ENCODE peak calls at places on chromosomes 12 and 14, in ten cellular contexts. I is upper lobe of left lung, K is transverse colon, O is stomach, P is GM12878, S is A549, X is K562, Y is tibial nerve, G is ovary, D is sigmoid colon. H is an unnamed sample.

GRCh38 chr14:21514341-21514740 is 3.2 kb upstream of the METTL3 start:
- DNase-seq in P (no peak), I (no peak), O (no peak), S (no peak), G (no peak), X (no peak), Y (no peak), D (no peak), K (no peak), H (no peak)

GRCh38 chr12:62717636-62718035 is 217.3 kb downstream of the PPM1H start:
- DNase-seq in O (no peak), X (no peak), P (no peak), G (no peak), K (no peak), I (no peak), D (no peak), S (no peak), Y (no peak), H (no peak)

GRCh38 chr14:54700717-54701116 is 133.8 kb downstream of the SAMD4A start:
- DNase-seq in X (no peak), G (no peak), Y (no peak), I (no peak), K (no peak), D (no peak), S (no peak), O (no peak), P (no peak), H (no peak)

GRCh38 chr12:29714966-29715365 is 68.8 kb downstream of the TMTC1 start:
- DNase-seq in P (no peak), O (no peak), S (no peak), I (no peak), K (no peak), G (no peak), Y (no peak), X (no peak), D (no peak), H (no peak)

GRCh38 chr14:55556929-55557623 is 22.9 kb upstream of the KTN1 start:
- DNase-seq in S (peak; percentile 64), P (no peak), I (peak; percentile 77), K (peak; percentile 67), D (peak; percentile 85), G (peak; percentile 55), X (no peak), Y (no peak), O (peak; percentile 89), H (no peak)

GRCh38 chr14:49986344-49987014 is 93.6 kb downstream of the ARF6 start:
- DNase-seq in G (no peak), S (no peak), X (no peak), Y (no peak), D (no peak), I (no peak), P (no peak), O (no peak), K (no peak), H (no peak)

GRCh38 chr12:64746663-64747062 is 12.5 kb downstream of the GNS start:
- DNase-seq in G (no peak), O (no peak), S (no peak), P (no peak), D (no peak), X (no peak), I (no peak), K (no peak), Y (no peak), H (no peak)

GRCh38 chr12:93440043-93440835 is 1.5 kb downstream of the UBE2N start:
- DNase-seq in X (no peak), P (no peak), D (no peak), I (no peak), Y (no peak), K (no peak), O (no peak), G (no peak), S (peak; percentile 10), H (no peak)

GRCh38 chr12:127383281-127383680 is 883.7 kb upstream of the TMEM132C start:
- DNase-seq in X (no peak), Y (no peak), I (no peak), K (no peak), G (no peak), D (no peak), S (peak; percentile 7), O (no peak), P (no peak), H (no peak)

GRCh38 chr12:132774646-132775275 is 13.1 kb upstream of the ANKLE2 start:
- DNase-seq in X (no peak), K (no peak), S (no peak), G (peak; percentile 51), O (no peak), D (no peak), Y (no peak), I (no peak), P (no peak), H (no peak)

GRCh38 chr14:74437654-74438053 is 11.6 kb upstream of the SYNDIG1L start:
- DNase-seq in D (no peak), X (peak; percentile 6), S (no peak), I (no peak), G (no peak), P (no peak), Y (no peak), O (no peak), K (no peak), H (no peak)

GRCh38 chr12:104651812-104652211 is 195.1 kb downstream of the CHST11 start:
- DNase-seq in S (no peak), I (no peak), X (no peak), D (no peak), P (no peak), K (no peak), O (no peak), G (no peak), Y (no peak), H (no peak)

DNA sequence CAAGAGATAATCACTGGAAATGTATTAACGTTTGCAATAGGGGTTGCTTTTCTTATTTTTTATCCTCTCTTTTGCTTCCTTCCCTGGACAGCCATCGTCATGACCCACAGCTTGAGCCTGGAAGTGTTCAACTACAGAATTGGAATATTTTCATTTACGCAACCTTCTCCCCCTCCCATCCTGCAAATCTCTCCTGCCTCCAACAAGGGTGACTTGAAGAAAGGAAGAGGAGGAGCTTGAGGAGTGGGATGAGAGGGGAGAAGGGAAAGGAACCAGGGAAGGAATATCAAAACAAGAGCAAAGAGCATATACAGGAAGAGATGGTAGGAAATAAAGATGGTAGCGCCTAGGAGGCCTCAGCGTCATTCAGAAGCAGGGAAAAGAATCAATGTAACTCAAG is 1.6 kb upstream of the MANSC4 start:
- DNase-seq in S (no peak), G (no peak), X (no peak), I (no peak), K (no peak), O (no peak), P (no peak), Y (no peak), D (no peak), H (no peak)
- H3K4me3 ChIP-seq in S (peak overlapping the region; percentile 66), G (no peak overlapping the region), X (no peak overlapping the region), I (no peak overlapping the region), K (peak overlapping the region; percentile 81), O (peak overlapping the region; percentile 77), P (peak overlapping the region; percentile 96), Y (no peak overlapping the region), D (peak overlapping the region; percentile 69), H (peak overlapping the region; percentile 88)

GRCh38 chr12:101759396-101760047 is 20.3 kb upstream of the SYCP3 start:
- DNase-seq in S (peak; percentile 43), D (no peak), O (no peak), Y (no peak), G (no peak), P (no peak), I (no peak), X (peak; percentile 47), K (no peak), H (no peak)
- TF ChIP-seq EP300 in S (no peak), D (no peak), O (no peak), Y (no peak), G (no peak), P (no peak), I (no peak), X (no peak), K (no peak), H (no peak)

DNA sequence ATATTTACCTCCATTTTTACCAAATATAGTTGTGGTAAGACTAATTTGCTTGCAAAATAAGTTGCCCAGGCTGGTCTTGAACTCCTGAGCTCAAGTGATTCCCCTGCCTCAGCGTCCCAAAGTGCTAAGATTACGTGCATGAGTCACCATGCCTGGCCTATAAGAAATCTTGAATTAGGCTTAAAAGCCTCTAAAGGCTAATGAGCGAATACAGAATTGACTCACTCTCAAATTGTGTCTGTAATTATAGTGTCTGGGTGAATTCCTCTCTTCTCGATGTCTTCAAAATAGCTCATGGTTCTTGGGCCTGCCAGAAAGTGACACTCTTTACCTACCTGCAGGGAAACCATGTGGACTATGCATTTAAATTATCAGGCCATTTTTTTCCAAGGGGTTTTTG is 403.5 kb downstream of the SLC16A7 start:
- DNase-seq in D (no peak), S (no peak), G (no peak), O (no peak), I (no peak), Y (no peak), X (no peak), K (no peak), P (no peak), H (no peak)
- H3K4me1 ChIP-seq in D (no peaks in the 10 kb centered on the region), S (no peaks in the 10 kb centered on the region), G (no peaks in the 10 kb centered on the region), O (no peaks in the 10 kb centered on the region), I (no peaks in the 10 kb centered on the region), Y (no peaks in the 10 kb centered on the region), X (no peaks in the 10 kb centered on the region), K (no peaks in the 10 kb centered on the region), P (no peaks in the 10 kb centered on the region), H (no peaks in the 10 kb centered on the region)

GRCh38 chr14:96208739-96209138 is 4.1 kb downstream of the BDKRB2 start:
- DNase-seq in X (no peak), G (no peak), K (no peak), I (no peak), P (no peak), S (no peak), O (no peak), D (no peak), Y (no peak), H (no peak)
- H3K4me3 ChIP-seq in X (no peak overlapping the region), G (no peak overlapping the region), K (no peak overlapping the region), I (no peak overlapping the region), P (no peak overlapping the region), S (no peak overlapping the region), O (no peak overlapping the region), D (no peak overlapping the region), Y (no peak overlapping the region), H (no peak overlapping the region)

GRCh38 chr14:44149597-44149996 is 357.5 kb downstream of the FSCB start:
- DNase-seq in Y (no peak), I (no peak), P (no peak), S (peak; percentile 52), O (no peak), G (no peak), X (peak; percentile 11), D (no peak), K (no peak), H (no peak)
- TF ChIP-seq EP300 in Y (no peak), I (no peak), P (no peak), S (no peak), O (no peak), G (no peak), X (no peak), D (no peak), K (no peak), H (no peak)

GRCh38 chr12:2678416-2678815 is 116.4 kb upstream of the FKBP4 start:
- DNase-seq in D (no peak), O (no peak), S (no peak), Y (no peak), G (no peak), P (no peak), I (no peak), X (no peak), K (no peak), H (no peak)
- H3K4me1 ChIP-seq in D (no peaks in the 10 kb centered on the region), O (peaks cover 3% of the 10 kb centered on the region), S (no peaks in the 10 kb centered on the region), Y (no peaks in the 10 kb centered on the region), G (no peaks in the 10 kb centered on the region), P (no peaks in the 10 kb centered on the region), I (no peaks in the 10 kb centered on the region), X (no peaks in the 10 kb centered on the region), K (peaks cover 4% of the 10 kb centered on the region), H (no peaks in the 10 kb centered on the region)

H was measured in esophagus muscularis mucosa.